ENCODE peak calls at places on chromosomes 1 and 21, in five cellular contexts. One of them, this sample, is unnamed.

GRCh38 chr21:46619846-46620245 is 15.0 kb upstream of the S100B start:
- DNase-seq in heart left ventricle: no peak
- DNase-seq in NT2/D1: no peak
- DNase-seq in CD8-positive, alpha-beta memory T cell: no peak
- DNase-seq in BE2C: no peak
- DNase-seq in this sample: no peak

GRCh38 chr1:84122780-84123382 is 21.2 kb upstream of the PRKACB start:
- DNase-seq in heart left ventricle: peak; percentile 15
- DNase-seq in NT2/D1: peak; percentile 33
- DNase-seq in CD8-positive, alpha-beta memory T cell: peak; percentile 31
- DNase-seq in BE2C: peak; percentile 53
- DNase-seq in this sample: peak; percentile 66

GRCh38 chr21:38303300-38303699 is 46.5 kb downstream of the KCNJ15 start:
- DNase-seq in heart left ventricle: no peak
- DNase-seq in NT2/D1: no peak
- DNase-seq in CD8-positive, alpha-beta memory T cell: no peak
- DNase-seq in BE2C: no peak
- DNase-seq in this sample: no peak

GRCh38 chr1:220498188-220498587 is 29.7 kb upstream of the MARK1 start:
- DNase-seq in heart left ventricle: no peak
- DNase-seq in NT2/D1: no peak
- DNase-seq in CD8-positive, alpha-beta memory T cell: no peak
- DNase-seq in BE2C: peak; percentile 17
- DNase-seq in this sample: peak; percentile 27

GRCh38 chr1:23122023-23122738 is 46.5 kb downstream of the LUZP1 start:
- DNase-seq in heart left ventricle: peak; percentile 21
- DNase-seq in NT2/D1: no peak
- DNase-seq in CD8-positive, alpha-beta memory T cell: no peak
- DNase-seq in BE2C: no peak
- DNase-seq in this sample: peak; percentile 46

GRCh38 chr1:54370287-54371003 is 35.7 kb downstream of the SSBP3 start:
- DNase-seq in heart left ventricle: no peak
- DNase-seq in NT2/D1: no peak
- DNase-seq in CD8-positive, alpha-beta memory T cell: no peak
- DNase-seq in BE2C: no peak
- DNase-seq in this sample: no peak

GRCh38 chr1:172762087-172762486 is 103.2 kb downstream of the FASLG start:
- DNase-seq in heart left ventricle: no peak
- DNase-seq in NT2/D1: no peak
- DNase-seq in CD8-positive, alpha-beta memory T cell: no peak
- DNase-seq in BE2C: no peak
- DNase-seq in this sample: no peak

GRCh38 chr1:68401506-68401905 is 48.2 kb downstream of the RPE65 start:
- DNase-seq in heart left ventricle: no peak
- DNase-seq in NT2/D1: no peak
- DNase-seq in CD8-positive, alpha-beta memory T cell: no peak
- DNase-seq in BE2C: no peak
- DNase-seq in this sample: no peak

GRCh38 chr21:45164838-45165237 is 90.5 kb downstream of the ADARB1 start:
- DNase-seq in heart left ventricle: no peak
- DNase-seq in NT2/D1: no peak
- DNase-seq in CD8-positive, alpha-beta memory T cell: no peak
- DNase-seq in BE2C: no peak
- DNase-seq in this sample: no peak
- H3K4me1 ChIP-seq in heart left ventricle: peaks cover 18% of the 10 kb centered on the region
- H3K4me1 ChIP-seq in NT2/D1: peaks cover 8% of the 10 kb centered on the region
- H3K4me1 ChIP-seq in CD8-positive, alpha-beta memory T cell: peaks cover 8% of the 10 kb centered on the region
- H3K4me1 ChIP-seq in BE2C: peaks cover 10% of the 10 kb centered on the region
- H3K4me1 ChIP-seq in this sample: peaks cover 27% of the 10 kb centered on the region

DNA sequence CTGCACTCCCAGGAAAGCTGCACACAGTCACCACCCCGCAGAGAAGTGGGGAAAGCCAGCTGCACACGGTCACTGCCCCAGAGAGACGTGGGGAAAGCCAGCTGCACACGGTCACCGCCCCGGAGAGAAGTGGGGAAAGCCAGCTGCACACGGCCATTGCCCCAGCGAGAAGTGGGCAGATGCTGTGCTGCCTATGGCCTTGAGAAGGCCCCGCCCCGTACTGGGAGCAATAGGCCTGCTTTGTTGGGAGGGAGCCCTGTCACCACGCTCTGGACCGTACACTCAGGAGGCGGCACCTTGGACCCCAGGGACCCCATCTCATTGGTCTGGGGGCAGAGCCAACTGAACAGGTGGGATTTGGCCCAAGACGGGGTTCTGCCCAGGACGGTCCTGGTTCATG is 4.3 kb upstream of the GPR153 start:
- DNase-seq in heart left ventricle: no peak
- DNase-seq in NT2/D1: no peak
- DNase-seq in CD8-positive, alpha-beta memory T cell: no peak
- DNase-seq in BE2C: no peak
- DNase-seq in this sample: peak; percentile 44
- H3K4me3 ChIP-seq in heart left ventricle: no peak overlapping the region
- H3K4me3 ChIP-seq in NT2/D1: no peak overlapping the region
- H3K4me3 ChIP-seq in CD8-positive, alpha-beta memory T cell: no peak overlapping the region
- H3K4me3 ChIP-seq in BE2C: no peak overlapping the region
- H3K4me3 ChIP-seq in this sample: no peak overlapping the region

GRCh38 chr1:59081181-59081580 is 215.7 kb upstream of the FGGY start:
- DNase-seq in heart left ventricle: no peak
- DNase-seq in NT2/D1: no peak
- DNase-seq in CD8-positive, alpha-beta memory T cell: no peak
- DNase-seq in BE2C: no peak
- DNase-seq in this sample: no peak
- H3K4me1 ChIP-seq in heart left ventricle: peaks cover 24% of the 10 kb centered on the region
- H3K4me1 ChIP-seq in NT2/D1: peaks cover 17% of the 10 kb centered on the region
- H3K4me1 ChIP-seq in CD8-positive, alpha-beta memory T cell: peaks cover 10% of the 10 kb centered on the region
- H3K4me1 ChIP-seq in BE2C: no peaks in the 10 kb centered on the region
- H3K4me1 ChIP-seq in this sample: peaks cover 27% of the 10 kb centered on the region

GRCh38 chr1:199151634-199152429 is 513.0 kb downstream of the PTPRC start:
- DNase-seq in heart left ventricle: no peak
- DNase-seq in NT2/D1: no peak
- DNase-seq in CD8-positive, alpha-beta memory T cell: no peak
- DNase-seq in BE2C: no peak
- DNase-seq in this sample: no peak
- H3K4me3 ChIP-seq in heart left ventricle: no peak overlapping the region
- H3K4me3 ChIP-seq in NT2/D1: no peak overlapping the region
- H3K4me3 ChIP-seq in CD8-positive, alpha-beta memory T cell: no peak overlapping the region
- H3K4me3 ChIP-seq in BE2C: no peak overlapping the region
- H3K4me3 ChIP-seq in this sample: no peak overlapping the region

DNA sequence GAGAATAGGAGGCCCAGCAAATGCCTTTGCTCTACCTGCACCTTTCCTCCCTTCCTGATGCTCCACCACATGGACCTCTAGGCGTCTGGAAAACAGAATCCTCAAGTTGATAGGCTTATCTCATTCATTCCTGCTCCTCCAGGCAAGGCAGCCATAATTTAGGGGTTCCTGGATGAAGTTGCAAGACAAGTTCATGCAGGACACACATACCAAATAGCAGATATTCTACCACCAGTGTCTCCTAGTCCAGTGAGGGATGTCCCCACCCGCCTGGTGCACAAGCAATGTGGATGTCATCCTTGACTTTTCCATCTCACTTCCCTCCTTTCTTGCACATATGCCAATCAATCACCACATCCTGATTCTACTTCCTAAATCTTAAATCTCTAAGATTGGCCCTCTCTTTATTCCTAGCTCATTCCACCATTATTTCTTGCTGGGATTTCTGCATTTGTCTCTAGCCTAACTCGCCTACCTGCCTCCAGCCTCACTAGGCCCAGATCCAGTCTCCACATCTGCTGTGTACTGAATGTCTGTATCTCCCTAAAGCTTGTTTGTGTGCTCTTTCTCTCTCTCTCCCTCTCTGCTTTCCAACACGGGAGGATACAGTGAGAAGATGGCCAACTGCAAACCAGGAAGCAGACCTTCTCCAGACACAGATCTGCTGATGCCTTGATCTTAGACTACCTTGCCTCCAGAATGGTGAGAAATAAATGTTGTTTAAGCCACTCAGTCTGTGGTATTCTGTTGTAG is 40.5 kb downstream of the CD34 start:
- DNase-seq in heart left ventricle: no peak
- DNase-seq in NT2/D1: no peak
- DNase-seq in CD8-positive, alpha-beta memory T cell: no peak
- DNase-seq in BE2C: no peak
- DNase-seq in this sample: no peak
- H3K4me1 ChIP-seq in heart left ventricle: peaks cover 42% of the 10 kb centered on the region
- H3K4me1 ChIP-seq in NT2/D1: peaks cover 2% of the 10 kb centered on the region
- H3K4me1 ChIP-seq in CD8-positive, alpha-beta memory T cell: peaks cover 76% of the 10 kb centered on the region
- H3K4me1 ChIP-seq in BE2C: peaks cover 3% of the 10 kb centered on the region
- H3K4me1 ChIP-seq in this sample: peaks cover 5% of the 10 kb centered on the region

DNA sequence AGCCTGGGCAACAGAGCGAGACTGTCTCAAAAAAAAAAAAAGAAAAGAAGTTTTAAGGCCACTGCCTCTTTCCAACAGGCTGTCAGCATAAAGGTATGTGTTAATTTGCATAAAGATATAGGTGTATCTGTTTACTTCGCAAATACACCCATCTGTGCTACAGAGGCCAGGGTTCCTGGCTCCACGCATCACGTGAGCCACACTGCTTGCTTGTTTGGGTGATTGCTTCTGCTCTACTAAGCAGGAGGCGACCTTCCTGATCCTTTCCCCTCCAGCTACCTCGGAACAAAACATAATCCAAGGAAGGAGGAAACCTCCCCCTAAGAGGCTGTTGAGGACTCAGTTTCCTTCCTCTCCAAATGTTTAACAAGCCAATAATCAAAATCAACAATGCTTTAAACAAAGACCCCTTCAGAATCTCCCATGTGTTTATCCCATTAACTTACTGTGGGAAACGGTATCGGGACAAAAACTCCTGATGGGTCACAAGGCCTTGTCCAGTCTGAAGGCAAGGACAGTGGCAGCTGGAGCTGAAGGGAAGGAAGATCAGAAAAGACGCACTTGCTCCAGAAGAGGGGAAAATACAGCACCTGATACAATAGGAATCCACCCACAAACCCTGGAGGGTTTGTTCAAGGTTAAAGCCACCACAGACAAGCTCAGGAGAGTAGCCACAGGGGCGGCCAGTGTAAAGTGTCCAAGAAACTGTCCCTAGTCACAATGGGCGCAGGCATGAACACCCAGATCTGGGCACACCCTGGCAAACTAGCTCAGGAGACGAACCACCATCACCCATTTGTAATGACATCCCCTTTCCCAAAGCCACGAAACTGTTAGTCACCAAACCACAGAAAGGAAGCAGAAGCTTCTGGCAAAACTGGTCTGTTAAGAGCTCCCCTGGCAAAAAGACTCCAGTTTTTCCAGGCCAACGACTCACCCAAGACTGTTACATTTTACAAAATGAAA is 17.2 kb downstream of the CTNNBIP1 start:
- DNase-seq in heart left ventricle: no peak
- DNase-seq in NT2/D1: no peak
- DNase-seq in CD8-positive, alpha-beta memory T cell: no peak
- DNase-seq in BE2C: no peak
- DNase-seq in this sample: no peak
- H3K4me3 ChIP-seq in heart left ventricle: no peak overlapping the region
- H3K4me3 ChIP-seq in NT2/D1: no peak overlapping the region
- H3K4me3 ChIP-seq in CD8-positive, alpha-beta memory T cell: no peak overlapping the region
- H3K4me3 ChIP-seq in BE2C: no peak overlapping the region
- H3K4me3 ChIP-seq in this sample: no peak overlapping the region

GRCh38 chr1:184399192-184399847 is 12.5 kb downstream of the C1orf21 start:
- DNase-seq in heart left ventricle: no peak
- DNase-seq in NT2/D1: no peak
- DNase-seq in CD8-positive, alpha-beta memory T cell: no peak
- DNase-seq in BE2C: no peak
- DNase-seq in this sample: no peak
- H3K4me1 ChIP-seq in heart left ventricle: peaks cover 56% of the 10 kb centered on the region
- H3K4me1 ChIP-seq in NT2/D1: no peaks in the 10 kb centered on the region
- H3K4me1 ChIP-seq in CD8-positive, alpha-beta memory T cell: no peaks in the 10 kb centered on the region
- H3K4me1 ChIP-seq in BE2C: peaks cover 31% of the 10 kb centered on the region
- H3K4me1 ChIP-seq in this sample: no peaks in the 10 kb centered on the region

GRCh38 chr1:24934300-24935195 is 4.5 kb upstream of the RUNX3 start:
- DNase-seq in heart left ventricle: no peak
- DNase-seq in NT2/D1: no peak
- DNase-seq in CD8-positive, alpha-beta memory T cell: no peak
- DNase-seq in BE2C: no peak
- DNase-seq in this sample: peak; percentile 59

GRCh38 chr1:24936688-24937087 is 6.6 kb upstream of the RUNX3 start:
- DNase-seq in heart left ventricle: no peak
- DNase-seq in NT2/D1: no peak
- DNase-seq in CD8-positive, alpha-beta memory T cell: no peak
- DNase-seq in BE2C: no peak
- DNase-seq in this sample: no peak

GRCh38 chr1:24935615-24936484 is 5.8 kb upstream of the RUNX3 start:
- DNase-seq in heart left ventricle: no peak
- DNase-seq in NT2/D1: no peak
- DNase-seq in CD8-positive, alpha-beta memory T cell: no peak
- DNase-seq in BE2C: no peak
- DNase-seq in this sample: no peak

GRCh38 chr1:24933468-24933867 is 3.4 kb upstream of the RUNX3 start:
- DNase-seq in heart left ventricle: no peak
- DNase-seq in NT2/D1: no peak
- DNase-seq in CD8-positive, alpha-beta memory T cell: no peak
- DNase-seq in BE2C: no peak
- DNase-seq in this sample: no peak

DNA sequence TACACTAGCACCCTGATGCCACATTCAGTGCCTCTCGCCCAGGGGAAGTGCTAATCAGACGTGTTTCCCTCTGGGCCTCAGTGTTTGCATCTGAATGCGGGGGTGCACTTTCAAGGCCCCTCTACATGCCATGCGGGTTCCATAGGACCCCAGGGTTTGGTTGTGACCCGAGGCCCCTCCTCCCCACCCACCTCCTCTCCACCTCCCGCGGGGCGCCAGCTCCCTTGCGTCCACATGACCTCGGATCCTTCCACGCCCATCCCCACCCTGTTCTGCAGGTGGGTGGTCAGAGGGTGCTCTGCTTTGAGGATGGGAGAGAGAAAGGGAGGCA is 5.1 kb upstream of the RUNX3 start:
- DNase-seq in heart left ventricle: no peak
- DNase-seq in NT2/D1: no peak
- DNase-seq in CD8-positive, alpha-beta memory T cell: no peak
- DNase-seq in BE2C: no peak
- DNase-seq in this sample: no peak
- H3K4me3 ChIP-seq in heart left ventricle: no peak overlapping the region
- H3K4me3 ChIP-seq in NT2/D1: no peak overlapping the region
- H3K4me3 ChIP-seq in CD8-positive, alpha-beta memory T cell: no peak overlapping the region
- H3K4me3 ChIP-seq in BE2C: no peak overlapping the region
- H3K4me3 ChIP-seq in this sample: no peak overlapping the region